ENCODE peak calls at places on chromosome 12, in seven cellular contexts. One of them, this sample, is unnamed.

GRCh38 chr12:117936722-117937484 is 31.9 kb downstream of the KSR2 start:
- DNase-seq in astrocyte of the spinal cord: no peak
- DNase-seq in left ventricle myocardium inferior: no peak
- DNase-seq in AG10803: no peak
- DNase-seq in HT-29: no peak
- DNase-seq in tibial nerve: no peak
- DNase-seq in prostate gland: no peak
- DNase-seq in this sample: no peak

GRCh38 chr12:116495260-116495659 is 63.9 kb upstream of the MAP1LC3B2 start:
- DNase-seq in AG10803: peak
- DNase-seq in astrocyte of the spinal cord: peak
- DNase-seq in left ventricle myocardium inferior: no peak
- DNase-seq in HT-29: peak
- DNase-seq in prostate gland: peak
- DNase-seq in tibial nerve: no peak
- DNase-seq in this sample: no peak

GRCh38 chr12:46145881-46146280 is 123.0 kb downstream of the SLC38A1 start:
- DNase-seq in left ventricle myocardium inferior: no peak
- DNase-seq in AG10803: no peak
- DNase-seq in HT-29: no peak
- DNase-seq in prostate gland: no peak
- DNase-seq in astrocyte of the spinal cord: no peak
- DNase-seq in tibial nerve: no peak
- DNase-seq in this sample: no peak

GRCh38 chr12:47223848-47224213 is 144.1 kb upstream of the AMIGO2 start:
- DNase-seq in AG10803: no peak
- DNase-seq in prostate gland: no peak
- DNase-seq in tibial nerve: no peak
- DNase-seq in HT-29: peak
- DNase-seq in left ventricle myocardium inferior: peak
- DNase-seq in astrocyte of the spinal cord: peak
- DNase-seq in this sample: no peak

GRCh38 chr12:69330475-69331473 is 17.4 kb upstream of the LYZ start:
- DNase-seq in left ventricle myocardium inferior: no peak
- DNase-seq in astrocyte of the spinal cord: peak
- DNase-seq in tibial nerve: no peak
- DNase-seq in AG10803: no peak
- DNase-seq in prostate gland: peak
- DNase-seq in HT-29: peak
- DNase-seq in this sample: no peak

GRCh38 chr12:27572486-27573255 is 48.7 kb downstream of the PPFIBP1 start:
- DNase-seq in AG10803: peak
- DNase-seq in left ventricle myocardium inferior: no peak
- DNase-seq in HT-29: no peak
- DNase-seq in astrocyte of the spinal cord: peak
- DNase-seq in prostate gland: no peak
- DNase-seq in tibial nerve: no peak
- DNase-seq in this sample: no peak

GRCh38 chr12:386651-387050 is 2.5 kb downstream of the KDM5A start:
- DNase-seq in AG10803: peak
- DNase-seq in prostate gland: no peak
- DNase-seq in HT-29: no peak
- DNase-seq in astrocyte of the spinal cord: peak
- DNase-seq in left ventricle myocardium inferior: no peak
- DNase-seq in tibial nerve: no peak
- DNase-seq in this sample: no peak

GRCh38 chr12:96360550-96360949 is 39.7 kb downstream of the CDK17 start:
- DNase-seq in astrocyte of the spinal cord: no peak
- DNase-seq in AG10803: no peak
- DNase-seq in prostate gland: no peak
- DNase-seq in left ventricle myocardium inferior: no peak
- DNase-seq in HT-29: no peak
- DNase-seq in tibial nerve: no peak
- DNase-seq in this sample: no peak

GRCh38 chr12:96719671-96720362 is 187.2 kb upstream of the NEDD1 start:
- DNase-seq in tibial nerve: no peak
- DNase-seq in astrocyte of the spinal cord: peak
- DNase-seq in AG10803: peak
- DNase-seq in prostate gland: peak
- DNase-seq in left ventricle myocardium inferior: no peak
- DNase-seq in HT-29: peak
- DNase-seq in this sample: no peak

GRCh38 chr12:70853326-70853725 is 67.2 kb downstream of the PTPRR start:
- DNase-seq in tibial nerve: peak
- DNase-seq in astrocyte of the spinal cord: peak
- DNase-seq in HT-29: no peak
- DNase-seq in left ventricle myocardium inferior: no peak
- DNase-seq in AG10803: peak
- DNase-seq in prostate gland: no peak
- DNase-seq in this sample: no peak

GRCh38 chr12:82896979-82897378 is 210.3 kb downstream of the TMTC2 start:
- DNase-seq in left ventricle myocardium inferior: no peak
- DNase-seq in HT-29: peak
- DNase-seq in prostate gland: peak
- DNase-seq in astrocyte of the spinal cord: peak
- DNase-seq in AG10803: no peak
- DNase-seq in tibial nerve: no peak
- DNase-seq in this sample: no peak

GRCh38 chr12:118377005-118377890 is 893 bp downstream of the SUDS3 start:
- DNase-seq in left ventricle myocardium inferior: no peak
- DNase-seq in HT-29: no peak
- DNase-seq in prostate gland: no peak
- DNase-seq in tibial nerve: no peak
- DNase-seq in AG10803: no peak
- DNase-seq in astrocyte of the spinal cord: no peak
- DNase-seq in this sample: no peak